ENCODE peak calls at places on chromosome 14, in eight cellular contexts. C is brain microvascular endothelial cell; I is nephron progenitor cell; M is fibroblast of the aortic adventitia; V is HT1080; O is RWPE1; J is activated CD8-positive, alpha-beta memory T cell treated with anti-CD3 and anti-CD28 coated beads, Interleukin-2, amount 50 U/mL, for 48 hours; U is activated CD4-positive, CD25-positive, alpha-beta regulatory T cell treated with anti-CD3 and anti-CD28 coated beads, Interleukin-2, amount 50 U/mL, for 72 hours. L is an unnamed sample.

GRCh38 chr14:68694516-68695235 is 98.2 kb downstream of the ZFP36L1 start:
- DNase-seq in O (no peak), U (no peak), M (peak), I (no peak), V (peak), J (no peak), C (no peak), L (peak)

GRCh38 chr14:81269100-81269978 is 48.6 kb upstream of the GTF2A1 start:
- DNase-seq in V (peak), I (peak), O (peak), C (peak), J (no peak), M (peak), U (no peak), L (peak)

GRCh38 chr14:104135121-104135903 is 3.1 kb upstream of the KIF26A start:
- DNase-seq in C (no peak), M (no peak), O (peak), V (no peak), U (peak), I (peak), J (no peak), L (no peak)

GRCh38 chr14:90439874-90440442 is 43.1 kb downstream of the CALM1 start:
- DNase-seq in M (no peak), O (no peak), V (no peak), U (no peak), C (no peak), I (no peak), J (no peak), L (no peak)

GRCh38 chr14:104011824-104012517 is 69.6 kb upstream of the RD3L start:
- DNase-seq in M (no peak), J (no peak), C (no peak), O (no peak), V (no peak), U (no peak), I (no peak), L (no peak)

GRCh38 chr14:90446405-90446804 is 49.6 kb downstream of the CALM1 start:
- DNase-seq in U (no peak), M (no peak), O (no peak), J (no peak), I (no peak), V (no peak), C (no peak), L (no peak)

GRCh38 chr14:59629384-59630158 is 53.0 kb upstream of the CCDC175 start:
- DNase-seq in V (no peak), C (no peak), J (no peak), O (no peak), U (no peak), M (no peak), I (no peak), L (no peak)

GRCh38 chr14:104192146-104192882 is 53.9 kb downstream of the KIF26A start:
- DNase-seq in U (no peak), I (no peak), V (no peak), C (no peak), J (no peak), O (no peak), M (no peak), L (no peak)

GRCh38 chr14:66070542-66071319 is 415.4 kb upstream of the CCDC196 start:
- DNase-seq in M (peak), I (peak), J (peak), O (peak), V (peak), C (peak), U (peak), L (no peak)

GRCh38 chr14:61478971-61479473 is 157.6 kb downstream of the PRKCH start:
- DNase-seq in J (peak), V (no peak), O (no peak), U (no peak), C (no peak), M (no peak), I (no peak), L (no peak)

GRCh38 chr14:75041613-75042012 is 9.7 kb downstream of the MLH3 start:
- DNase-seq in I (no peak), V (peak), M (no peak), U (no peak), J (no peak), O (peak), C (no peak), L (peak)

GRCh38 chr14:84208451-84208850 is 1321.5 kb upstream of the FLRT2 start:
- DNase-seq in O (no peak), U (no peak), J (no peak), M (no peak), V (peak), I (no peak), C (no peak), L (no peak)

GRCh38 chr14:93245764-93246420 is 38.8 kb downstream of the UBR7 start:
- DNase-seq in J (no peak), C (no peak), U (no peak), M (no peak), O (no peak), V (no peak), I (no peak), L (no peak)

GRCh38 chr14:55556929-55557623 is 22.9 kb upstream of the KTN1 start:
- DNase-seq in C (peak), M (peak), I (peak), V (peak), O (peak), U (no peak), J (no peak), L (peak)

GRCh38 chr14:33184587-33184986 is 245.9 kb downstream of the NPAS3 start:
- DNase-seq in C (peak), V (no peak), O (no peak), J (no peak), M (peak), U (no peak), I (no peak), L (no peak)

GRCh38 chr14:101177301-101178055 is 274.0 kb upstream of the RTL1 start:
- DNase-seq in M (no peak), U (no peak), C (no peak), O (no peak), V (no peak), I (peak), J (no peak), L (no peak)

GRCh38 chr14:56085471-56085870 is 32.7 kb upstream of the PELI2 start:
- DNase-seq in J (no peak), V (no peak), M (no peak), O (no peak), I (no peak), U (no peak), C (no peak), L (no peak)

GRCh38 chr14:23469906-23470403 is 452 bp downstream of the NGDN start:
- DNase-seq in J (no peak), O (no peak), V (no peak), M (no peak), C (no peak), I (no peak), U (no peak), L (no peak)

GRCh38 chr14:24404814-24405213 is 6.0 kb downstream of the NYNRIN start:
- DNase-seq in M (no peak), J (no peak), O (no peak), I (no peak), V (no peak), U (no peak), C (no peak), L (no peak)

GRCh38 chr14:22226381-22226780 is 362.6 kb downstream of the DAD1 start:
- DNase-seq in U (no peak), C (peak), I (no peak), J (no peak), O (peak), M (no peak), V (peak), L (no peak)

GRCh38 chr14:59107819-59108218 is 80.6 kb upstream of the DAAM1 start:
- DNase-seq in I (no peak), O (no peak), V (no peak), J (no peak), C (no peak), M (no peak), U (no peak), L (no peak)

GRCh38 chr14:101620039-101620788 is 58.9 kb downstream of the DIO3 start:
- DNase-seq in U (no peak), O (no peak), C (no peak), I (no peak), J (no peak), M (no peak), V (no peak), L (no peak)

GRCh38 chr14:76331328-76332011 is 44.5 kb upstream of the ESRRB start:
- DNase-seq in C (no peak), V (no peak), M (no peak), J (no peak), I (no peak), U (no peak), O (no peak), L (no peak)

GRCh38 chr14:98177551-98177950 is 1094.4 kb downstream of the BCL11B start:
- DNase-seq in O (no peak), J (peak), U (peak), V (no peak), M (no peak), C (no peak), I (no peak), L (no peak)

GRCh38 chr14:37230551-37231194 is 32.9 kb downstream of the MIPOL1 start:
- DNase-seq in U (no peak), M (peak), V (peak), C (peak), O (peak), I (peak), J (no peak), L (peak)

GRCh38 chr14:23093993-23094665 is 807 bp downstream of the ACIN1 start:
- DNase-seq in O (no peak), C (no peak), J (peak), V (no peak), M (no peak), U (no peak), I (no peak), L (no peak)